ENCODE peak calls at places on chromosomes 13 and 19, in nine cellular contexts. One of them, this sample, is unnamed.

GRCh38 chr19:49932731-49933131 is 3.4 kb upstream of the NUP62 start:
- DNase-seq in heart right ventricle: no peak
- DNase-seq in sigmoid colon: no peak
- DNase-seq in brain microvascular endothelial cell: no peak
- DNase-seq in thyroid gland: no peak
- DNase-seq in lower leg skin: no peak
- DNase-seq in GM12878: no peak
- DNase-seq in Panc1: no peak
- DNase-seq in breast epithelium: no peak
- DNase-seq in this sample: no peak

GRCh38 chr13:33727356-33728083 is 90.4 kb upstream of the RFC3 start:
- DNase-seq in heart right ventricle: no peak
- DNase-seq in sigmoid colon: no peak
- DNase-seq in brain microvascular endothelial cell: no peak
- DNase-seq in thyroid gland: no peak
- DNase-seq in lower leg skin: no peak
- DNase-seq in GM12878: no peak
- DNase-seq in Panc1: no peak
- DNase-seq in breast epithelium: no peak
- DNase-seq in this sample: no peak

GRCh38 chr19:2797280-2797679 is 12.0 kb downstream of the THOP1 start:
- DNase-seq in heart right ventricle: peak; percentile 58
- DNase-seq in sigmoid colon: no peak
- DNase-seq in brain microvascular endothelial cell: no peak
- DNase-seq in thyroid gland: no peak
- DNase-seq in lower leg skin: no peak
- DNase-seq in GM12878: no peak
- DNase-seq in Panc1: no peak
- DNase-seq in breast epithelium: no peak
- DNase-seq in this sample: no peak

GRCh38 chr13:111186305-111186930 is 71.3 kb downstream of the ARHGEF7 start:
- DNase-seq in heart right ventricle: no peak
- DNase-seq in sigmoid colon: no peak
- DNase-seq in brain microvascular endothelial cell: no peak
- DNase-seq in thyroid gland: no peak
- DNase-seq in lower leg skin: no peak
- DNase-seq in GM12878: no peak
- DNase-seq in Panc1: no peak
- DNase-seq in breast epithelium: no peak
- DNase-seq in this sample: no peak

GRCh38 chr19:36116344-36116637 is 1.0 kb downstream of the TBCB start:
- DNase-seq in heart right ventricle: no peak
- DNase-seq in sigmoid colon: no peak
- DNase-seq in brain microvascular endothelial cell: no peak
- DNase-seq in thyroid gland: no peak
- DNase-seq in lower leg skin: no peak
- DNase-seq in GM12878: no peak
- DNase-seq in Panc1: no peak
- DNase-seq in breast epithelium: no peak
- DNase-seq in this sample: no peak

GRCh38 chr19:47430041-47430802 is 10.9 kb upstream of the MEIS3 start:
- DNase-seq in heart right ventricle: no peak
- DNase-seq in sigmoid colon: no peak
- DNase-seq in brain microvascular endothelial cell: no peak
- DNase-seq in thyroid gland: peak; percentile 53
- DNase-seq in lower leg skin: no peak
- DNase-seq in GM12878: no peak
- DNase-seq in Panc1: no peak
- DNase-seq in breast epithelium: peak; percentile 61
- DNase-seq in this sample: no peak

GRCh38 chr19:3698386-3698950 is 1.8 kb downstream of the PIP5K1C start:
- DNase-seq in heart right ventricle: no peak
- DNase-seq in sigmoid colon: no peak
- DNase-seq in brain microvascular endothelial cell: no peak
- DNase-seq in thyroid gland: no peak
- DNase-seq in lower leg skin: peak; percentile 82
- DNase-seq in GM12878: no peak
- DNase-seq in Panc1: no peak
- DNase-seq in breast epithelium: no peak
- DNase-seq in this sample: no peak

GRCh38 chr13:30499338-30499737 is 33.6 kb upstream of the HMGB1 start:
- DNase-seq in heart right ventricle: no peak
- DNase-seq in sigmoid colon: no peak
- DNase-seq in brain microvascular endothelial cell: no peak
- DNase-seq in thyroid gland: no peak
- DNase-seq in lower leg skin: no peak
- DNase-seq in GM12878: no peak
- DNase-seq in Panc1: no peak
- DNase-seq in breast epithelium: no peak
- DNase-seq in this sample: peak; percentile 8

GRCh38 chr13:32036131-32036695 is 4.6 kb downstream of the FRY start:
- DNase-seq in heart right ventricle: no peak
- DNase-seq in sigmoid colon: no peak
- DNase-seq in brain microvascular endothelial cell: no peak
- DNase-seq in thyroid gland: no peak
- DNase-seq in lower leg skin: no peak
- DNase-seq in GM12878: no peak
- DNase-seq in Panc1: no peak
- DNase-seq in breast epithelium: no peak
- DNase-seq in this sample: no peak

GRCh38 chr19:45440873-45441654 is 17.3 kb upstream of the ERCC1 start:
- DNase-seq in heart right ventricle: no peak
- DNase-seq in sigmoid colon: no peak
- DNase-seq in brain microvascular endothelial cell: no peak
- DNase-seq in thyroid gland: no peak
- DNase-seq in lower leg skin: no peak
- DNase-seq in GM12878: no peak
- DNase-seq in Panc1: no peak
- DNase-seq in breast epithelium: no peak
- DNase-seq in this sample: no peak

GRCh38 chr13:42453091-42453645 is 120.8 kb upstream of the TNFSF11 start:
- DNase-seq in heart right ventricle: no peak
- DNase-seq in sigmoid colon: no peak
- DNase-seq in brain microvascular endothelial cell: no peak
- DNase-seq in thyroid gland: no peak
- DNase-seq in lower leg skin: no peak
- DNase-seq in GM12878: no peak
- DNase-seq in Panc1: no peak
- DNase-seq in breast epithelium: no peak
- DNase-seq in this sample: no peak

GRCh38 chr19:18519962-18520847 is 1.7 kb downstream of the ELL start:
- DNase-seq in heart right ventricle: peak; percentile 51
- DNase-seq in sigmoid colon: peak; percentile 87
- DNase-seq in brain microvascular endothelial cell: peak; percentile 67
- DNase-seq in thyroid gland: peak; percentile 84
- DNase-seq in lower leg skin: peak; percentile 91
- DNase-seq in GM12878: no peak
- DNase-seq in Panc1: peak; percentile 78
- DNase-seq in breast epithelium: peak; percentile 83
- DNase-seq in this sample: peak; percentile 29

GRCh38 chr13:43537124-43537523 is 249.6 kb downstream of the ENOX1 start:
- DNase-seq in heart right ventricle: no peak
- DNase-seq in sigmoid colon: no peak
- DNase-seq in brain microvascular endothelial cell: no peak
- DNase-seq in thyroid gland: no peak
- DNase-seq in lower leg skin: no peak
- DNase-seq in GM12878: no peak
- DNase-seq in Panc1: no peak
- DNase-seq in breast epithelium: no peak
- DNase-seq in this sample: no peak

GRCh38 chr19:51469162-51469561 is 9.2 kb upstream of the CEACAM18 start:
- DNase-seq in heart right ventricle: no peak
- DNase-seq in sigmoid colon: peak; percentile 44
- DNase-seq in brain microvascular endothelial cell: no peak
- DNase-seq in thyroid gland: no peak
- DNase-seq in lower leg skin: no peak
- DNase-seq in GM12878: no peak
- DNase-seq in Panc1: no peak
- DNase-seq in breast epithelium: peak; percentile 3
- DNase-seq in this sample: no peak

GRCh38 chr13:83845121-83845520 is 37.2 kb downstream of the SLITRK1 start:
- DNase-seq in heart right ventricle: no peak
- DNase-seq in sigmoid colon: no peak
- DNase-seq in brain microvascular endothelial cell: no peak
- DNase-seq in thyroid gland: no peak
- DNase-seq in lower leg skin: no peak
- DNase-seq in GM12878: no peak
- DNase-seq in Panc1: no peak
- DNase-seq in breast epithelium: no peak
- DNase-seq in this sample: peak; percentile 6

GRCh38 chr19:16273005-16273404 is 51.6 kb upstream of the KLF2 start:
- DNase-seq in heart right ventricle: peak; percentile 44
- DNase-seq in sigmoid colon: peak; percentile 76
- DNase-seq in brain microvascular endothelial cell: no peak
- DNase-seq in thyroid gland: no peak
- DNase-seq in lower leg skin: no peak
- DNase-seq in GM12878: no peak
- DNase-seq in Panc1: no peak
- DNase-seq in breast epithelium: no peak
- DNase-seq in this sample: peak; percentile 68

GRCh38 chr13:108915634-108916497 is 286.5 kb downstream of the MYO16 start:
- DNase-seq in heart right ventricle: peak; percentile 51
- DNase-seq in sigmoid colon: peak; percentile 98
- DNase-seq in brain microvascular endothelial cell: peak; percentile 96
- DNase-seq in thyroid gland: peak; percentile 53
- DNase-seq in lower leg skin: peak; percentile 95
- DNase-seq in GM12878: peak; percentile 52
- DNase-seq in Panc1: no peak
- DNase-seq in breast epithelium: peak; percentile 86
- DNase-seq in this sample: peak; percentile 90

GRCh38 chr19:16509141-16510061 is 13.2 kb downstream of the C19orf44 start:
- DNase-seq in heart right ventricle: no peak
- DNase-seq in sigmoid colon: no peak
- DNase-seq in brain microvascular endothelial cell: no peak
- DNase-seq in thyroid gland: peak; percentile 75
- DNase-seq in lower leg skin: no peak
- DNase-seq in GM12878: no peak
- DNase-seq in Panc1: no peak
- DNase-seq in breast epithelium: no peak
- DNase-seq in this sample: peak; percentile 26

DNA sequence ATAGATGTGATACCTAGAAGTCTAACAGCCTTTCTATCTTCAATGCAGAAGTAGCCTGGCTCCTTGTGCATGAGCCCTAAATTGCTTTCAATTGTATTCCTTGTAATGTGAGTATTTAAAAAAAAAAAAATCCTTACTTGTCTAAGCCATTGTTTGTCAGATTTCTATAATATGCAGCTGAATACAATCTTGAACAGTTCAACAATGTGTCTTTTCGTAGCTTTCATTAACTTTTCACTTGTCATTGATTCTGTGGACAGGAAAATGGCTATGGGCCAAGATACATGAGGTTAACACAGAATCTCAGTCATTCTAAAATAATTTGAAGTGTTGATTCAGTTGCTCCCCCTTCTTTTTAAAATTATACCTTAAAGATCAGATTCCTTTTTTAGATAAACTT is 395.8 kb upstream of the KLF12 start:
- DNase-seq in heart right ventricle: no peak
- DNase-seq in sigmoid colon: no peak
- DNase-seq in brain microvascular endothelial cell: no peak
- DNase-seq in thyroid gland: no peak
- DNase-seq in lower leg skin: no peak
- DNase-seq in GM12878: no peak
- DNase-seq in Panc1: no peak
- DNase-seq in breast epithelium: no peak
- DNase-seq in this sample: no peak
- TF ChIP-seq CTCF in heart right ventricle: no peak
- TF ChIP-seq CTCF in sigmoid colon: no peak
- TF ChIP-seq CTCF in brain microvascular endothelial cell: no peak
- TF ChIP-seq CTCF in thyroid gland: no peak
- TF ChIP-seq CTCF in lower leg skin: no peak
- TF ChIP-seq CTCF in GM12878: no peak
- TF ChIP-seq CTCF in Panc1: no peak
- TF ChIP-seq CTCF in breast epithelium: no peak
- TF ChIP-seq CTCF in this sample: no peak

DNA sequence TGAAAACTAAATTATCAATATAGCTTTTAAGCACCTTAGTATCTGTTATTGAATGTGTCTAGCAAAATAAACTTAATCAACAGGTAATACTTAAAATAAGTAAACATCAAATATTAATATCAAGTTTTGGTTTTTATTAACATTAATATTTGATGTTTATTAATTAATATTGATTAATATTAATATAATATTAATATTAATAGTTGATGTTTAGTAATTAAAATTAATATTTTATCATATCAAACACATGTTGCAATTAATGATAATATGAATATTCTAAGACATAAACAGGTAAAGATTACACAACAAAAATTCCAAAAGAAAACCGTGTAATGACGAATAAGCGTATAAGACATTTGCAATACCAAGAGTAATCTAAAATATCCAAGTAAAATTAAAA is 222.8 kb upstream of the PRR20A start:
- DNase-seq in heart right ventricle: no peak
- DNase-seq in sigmoid colon: no peak
- DNase-seq in brain microvascular endothelial cell: no peak
- DNase-seq in thyroid gland: no peak
- DNase-seq in lower leg skin: no peak
- DNase-seq in GM12878: no peak
- DNase-seq in Panc1: no peak
- DNase-seq in breast epithelium: no peak
- DNase-seq in this sample: no peak
- H3K4me3 ChIP-seq in heart right ventricle: no peak overlapping the region
- H3K4me3 ChIP-seq in sigmoid colon: no peak overlapping the region
- H3K4me3 ChIP-seq in brain microvascular endothelial cell: no peak overlapping the region
- H3K4me3 ChIP-seq in thyroid gland: no peak overlapping the region
- H3K4me3 ChIP-seq in lower leg skin: no peak overlapping the region
- H3K4me3 ChIP-seq in GM12878: no peak overlapping the region
- H3K4me3 ChIP-seq in Panc1: no peak overlapping the region
- H3K4me3 ChIP-seq in breast epithelium: no peak overlapping the region
- H3K4me3 ChIP-seq in this sample: no peak overlapping the region

GRCh38 chr13:89115307-89115706 is 1444.1 kb downstream of the SLITRK5 start:
- DNase-seq in heart right ventricle: no peak
- DNase-seq in sigmoid colon: no peak
- DNase-seq in brain microvascular endothelial cell: no peak
- DNase-seq in thyroid gland: no peak
- DNase-seq in lower leg skin: no peak
- DNase-seq in GM12878: no peak
- DNase-seq in Panc1: no peak
- DNase-seq in breast epithelium: no peak
- DNase-seq in this sample: no peak
- TF ChIP-seq CTCF in heart right ventricle: no peak
- TF ChIP-seq CTCF in sigmoid colon: no peak
- TF ChIP-seq CTCF in brain microvascular endothelial cell: peak; percentile 26
- TF ChIP-seq CTCF in thyroid gland: no peak
- TF ChIP-seq CTCF in lower leg skin: no peak
- TF ChIP-seq CTCF in GM12878: peak; percentile 11
- TF ChIP-seq CTCF in Panc1: no peak
- TF ChIP-seq CTCF in breast epithelium: no peak
- TF ChIP-seq CTCF in this sample: no peak

DNA sequence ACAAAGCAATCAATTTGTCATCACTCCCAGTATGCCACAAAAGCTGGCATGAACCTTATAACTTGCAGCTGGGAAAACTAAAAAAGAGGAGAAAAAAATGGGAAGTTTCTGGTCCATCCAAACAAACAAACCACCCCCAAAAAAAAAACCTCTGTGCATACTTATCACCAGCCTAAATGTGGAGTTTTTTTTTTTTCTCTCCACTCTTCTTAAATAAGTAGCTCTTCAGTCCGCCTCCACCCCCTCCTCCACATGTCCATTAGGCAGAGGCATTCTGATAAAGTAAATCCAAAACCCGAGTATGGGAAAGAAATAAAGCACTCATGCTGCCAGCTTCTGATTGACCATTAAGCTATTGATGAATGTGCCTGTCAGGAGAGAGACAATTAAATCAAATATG is 2.6 kb downstream of the TSHZ3 start:
- DNase-seq in heart right ventricle: no peak
- DNase-seq in sigmoid colon: no peak
- DNase-seq in brain microvascular endothelial cell: no peak
- DNase-seq in thyroid gland: no peak
- DNase-seq in lower leg skin: no peak
- DNase-seq in GM12878: no peak
- DNase-seq in Panc1: no peak
- DNase-seq in breast epithelium: no peak
- DNase-seq in this sample: no peak
- H3K4me3 ChIP-seq in heart right ventricle: no peak overlapping the region
- H3K4me3 ChIP-seq in sigmoid colon: no peak overlapping the region
- H3K4me3 ChIP-seq in brain microvascular endothelial cell: no peak overlapping the region
- H3K4me3 ChIP-seq in thyroid gland: no peak overlapping the region
- H3K4me3 ChIP-seq in lower leg skin: no peak overlapping the region
- H3K4me3 ChIP-seq in GM12878: no peak overlapping the region
- H3K4me3 ChIP-seq in Panc1: no peak overlapping the region
- H3K4me3 ChIP-seq in breast epithelium: no peak overlapping the region
- H3K4me3 ChIP-seq in this sample: peak overlapping the region; percentile 77